ENCODE peak calls at places on chromosomes 1 and 21, in four cellular contexts. E is GF-D8; Q is adipocyte; Y is activated effector memory CD4-positive, alpha-beta T cell treated with anti-CD3 and anti-CD28 coated beads, Interleukin-2, amount 50 U/mL, for 16 hours. B is an unnamed sample.

GRCh38 chr1:207025144-207025880 is 7.2 kb downstream of the C1orf116 start:
- DNase-seq in E (no peak), Q (peak), Y (no peak), B (peak)

GRCh38 chr1:168266644-168267186 is 14.0 kb upstream of the TBX19 start:
- DNase-seq in E (no peak), Q (no peak), Y (no peak), B (no peak)

GRCh38 chr1:174157157-174157806 is 2.0 kb upstream of the RABGAP1L start:
- DNase-seq in E (no peak), Q (no peak), Y (no peak), B (no peak)

GRCh38 chr1:107879338-107879737 is 85.6 kb downstream of the VAV3 start:
- DNase-seq in E (no peak), Q (peak), Y (no peak), B (no peak)

GRCh38 chr1:25996966-25997758 is 701 bp downstream of the PAFAH2 start:
- DNase-seq in E (peak), Q (peak), Y (peak), B (peak)

GRCh38 chr1:154155282-154155681 is 409 bp upstream of the NUP210L start:
- DNase-seq in E (no peak), Q (peak), Y (peak), B (peak)

GRCh38 chr1:160376525-160377131 is 9.8 kb downstream of the NHLH1 start:
- DNase-seq in E (peak), Q (peak), Y (no peak), B (peak)

GRCh38 chr21:43929217-43929971 is 64.4 kb downstream of the AGPAT3 start:
- DNase-seq in E (no peak), Q (no peak), Y (no peak), B (no peak)

GRCh38 chr1:160400284-160400645 is at the start of gene VANGL2:
- DNase-seq in E (no peak), Q (peak), Y (peak), B (no peak)

GRCh38 chr21:15654171-15654570 is 75.6 kb upstream of the USP25 start:
- DNase-seq in E (no peak), Q (no peak), Y (no peak), B (no peak)

GRCh38 chr1:165403835-165404482 is 41.0 kb downstream of the RXRG start:
- DNase-seq in E (no peak), Q (peak), Y (no peak), B (no peak)

GRCh38 chr1:247331172-247331525 is 518 bp downstream of the ZNF496 start:
- DNase-seq in E (peak), Q (peak), Y (peak), B (peak)

GRCh38 chr1:112714313-112715263 is 544 bp downstream of the PPM1J start:
- DNase-seq in E (no peak), Q (peak), Y (peak), B (no peak)

GRCh38 chr1:91761303-91761721 is 124.6 kb downstream of the TGFBR3 start:
- DNase-seq in E (no peak), Q (no peak), Y (no peak), B (no peak)